ENCODE peak calls at places on chromosomes 6 and 20, in six cellular contexts. V is aorta, W is A549, E is keratinocyte, M is heart left ventricle, L is WERI-Rb-1. S is an unnamed sample.

GRCh38 chr6:118306640-118307238 is 241.4 kb upstream of the PLN start:
- DNase-seq in E (no peak), V (no peak), W (no peak), L (no peak), M (no peak), S (no peak)

GRCh38 chr6:157329829-157330228 is 6.5 kb upstream of the TMEM242 start:
- DNase-seq in W (no peak), L (no peak), M (no peak), E (peak; percentile 55), V (no peak), S (no peak)

GRCh38 chr6:43716099-43716498 is 28.5 kb upstream of the MRPS18A start:
- DNase-seq in L (no peak), E (no peak), V (peak; percentile 79), W (no peak), M (peak; percentile 53), S (peak; percentile 28)

GRCh38 chr20:840858-841567 is 7.5 kb downstream of the FAM110A start:
- DNase-seq in V (no peak), W (peak; percentile 43), L (no peak), E (no peak), M (no peak), S (no peak)

GRCh38 chr6:132780770-132781371 is 17.6 kb downstream of the SLC18B1 start:
- DNase-seq in E (no peak), V (no peak), M (no peak), W (no peak), L (no peak), S (peak; percentile 64)

GRCh38 chr6:5684320-5684719 is 322.4 kb downstream of the NRN1 start:
- DNase-seq in L (no peak), W (no peak), M (no peak), E (no peak), V (no peak), S (peak; percentile 49)

GRCh38 chr6:37663016-37663810 is 34.5 kb downstream of the MDGA1 start:
- DNase-seq in M (no peak), L (no peak), V (no peak), E (no peak), W (no peak), S (peak; percentile 76)

GRCh38 chr20:52035977-52036376 is 155.6 kb downstream of the ZFP64 start:
- DNase-seq in E (no peak), L (no peak), W (no peak), V (no peak), M (no peak), S (no peak)

GRCh38 chr6:17035994-17036393 is 65.9 kb upstream of the STMND1 start:
- DNase-seq in M (no peak), L (no peak), W (no peak), E (no peak), V (no peak), S (no peak)

GRCh38 chr6:299050-299980 is 7.0 kb downstream of the DUSP22 start:
- DNase-seq in E (no peak), M (no peak), L (no peak), W (no peak), V (no peak), S (peak; percentile 29)

GRCh38 chr6:26594730-26595632 is 1.8 kb upstream of the ABT1 start:
- DNase-seq in L (no peak), V (no peak), M (no peak), E (peak; percentile 76), W (peak; percentile 53), S (peak; percentile 79)

GRCh38 chr20:59428441-59429205 is 128.2 kb downstream of the EDN3 start:
- DNase-seq in V (no peak), W (no peak), L (no peak), E (no peak), M (no peak), S (no peak)

GRCh38 chr6:121135425-121135824 is 198.9 kb downstream of the TBC1D32 start:
- DNase-seq in W (no peak), L (no peak), V (no peak), M (no peak), E (no peak), S (no peak)

GRCh38 chr20:34083137-34083536 is 28.9 kb downstream of the EIF2S2 start:
- DNase-seq in L (no peak), W (no peak), V (peak; percentile 86), M (peak; percentile 81), E (peak; percentile 74), S (peak; percentile 96)

GRCh38 chr6:38427492-38428210 is 212.1 kb downstream of the BTBD9 start:
- DNase-seq in M (no peak), L (no peak), W (no peak), E (no peak), V (no peak), S (no peak)

GRCh38 chr6:167678102-167679101 is 148.3 kb upstream of the AFDN start:
- DNase-seq in W (no peak), E (no peak), M (peak; percentile 46), V (peak; percentile 84), L (peak; percentile 75), S (peak; percentile 15)

GRCh38 chr6:77030929-77031674 is 432.2 kb downstream of the HTR1B start:
- DNase-seq in V (no peak), E (no peak), L (no peak), M (no peak), W (no peak), S (no peak)

GRCh38 chr20:55116598-55116997 is 641.2 kb downstream of the DOK5 start:
- DNase-seq in W (no peak), M (no peak), E (no peak), V (no peak), L (no peak), S (no peak)

GRCh38 chr6:120735641-120736040 is 598.6 kb downstream of the TBC1D32 start:
- DNase-seq in V (no peak), L (no peak), E (peak; percentile 33), M (no peak), W (no peak), S (peak; percentile 20)

GRCh38 chr6:10441004-10441654 is 26.3 kb upstream of the TFAP2A start:
- DNase-seq in E (peak; percentile 87), M (no peak), W (peak; percentile 84), V (no peak), L (no peak), S (peak; percentile 88)

GRCh38 chr6:140051521-140052455 is 677.3 kb upstream of the CITED2 start:
- DNase-seq in M (no peak), L (no peak), E (peak; percentile 96), W (peak; percentile 1), V (no peak), S (peak; percentile 90)

GRCh38 chr20:62641749-62642665 is at the start of gene SLCO4A1:
- DNase-seq in M (peak; percentile 85), E (no peak), L (peak; percentile 91), W (peak; percentile 81), V (peak; percentile 91), S (peak; percentile 16)

GRCh38 chr6:159080217-159080976 is 35.6 kb upstream of the TAGAP start:
- DNase-seq in E (no peak), L (no peak), W (no peak), M (no peak), V (no peak), S (no peak)
- H3K4me3 ChIP-seq in E (no peak overlapping the region), L (no peak overlapping the region), W (no peak overlapping the region), M (no peak overlapping the region), V (no peak overlapping the region), S (no peak overlapping the region)

DNA sequence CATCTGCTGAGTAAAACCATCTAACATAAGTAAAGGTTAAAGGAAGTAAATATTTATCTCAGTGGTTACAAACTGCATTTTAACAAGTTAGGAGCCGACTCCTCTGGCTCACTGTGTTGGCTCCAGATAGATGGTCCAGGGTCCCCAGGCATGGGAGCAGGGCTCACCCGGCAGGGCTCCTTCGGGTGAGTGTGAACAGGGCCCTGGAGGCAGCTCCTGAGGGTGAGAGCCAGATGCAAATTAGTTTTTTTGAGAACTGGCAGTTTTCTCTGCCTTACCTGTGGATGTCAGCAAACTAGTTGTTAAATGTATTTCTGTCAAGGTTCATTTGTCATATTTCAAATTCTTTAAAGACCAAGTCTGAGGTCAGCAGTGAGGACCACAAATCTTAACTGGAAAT is 21.5 kb downstream of the TPBG start:
- DNase-seq in W (no peak), E (no peak), V (no peak), L (no peak), M (no peak), S (no peak)
- H3K27ac ChIP-seq in W (peak overlapping the region; percentile 48), E (peak overlapping the region; percentile 19), V (no peak overlapping the region), L (no peak overlapping the region), M (no peak overlapping the region), S (no peak overlapping the region)

GRCh38 chr6:2763876-2764540 is 1.2 kb upstream of the WRNIP1 start:
- DNase-seq in L (no peak), M (no peak), W (no peak), V (no peak), E (no peak), S (no peak)
- H3K4me3 ChIP-seq in L (peak overlapping the region; percentile 54), M (no peak overlapping the region), W (peak overlapping the region; percentile 72), V (no peak overlapping the region), E (peak overlapping the region; percentile 49), S (peak overlapping the region; percentile 76)

GRCh38 chr6:56923565-56923964 is 31.3 kb upstream of the BEND6 start:
- DNase-seq in L (no peak), W (no peak), V (no peak), E (no peak), M (no peak), S (no peak)
- H3K27ac ChIP-seq in L (no peak overlapping the region), W (no peak overlapping the region), V (no peak overlapping the region), E (no peak overlapping the region), M (no peak overlapping the region), S (no peak overlapping the region)

GRCh38 chr6:75282706-75283105 is 1.9 kb downstream of the TMEM30A start:
- DNase-seq in V (no peak), L (no peak), E (no peak), M (no peak), W (no peak), S (peak; percentile 31)

GRCh38 chr6:75279418-75279817 is 5.2 kb downstream of the TMEM30A start:
- DNase-seq in W (no peak), M (no peak), L (no peak), V (no peak), E (no peak), S (no peak)

GRCh38 chr6:75281643-75282042 is 2.9 kb downstream of the TMEM30A start:
- DNase-seq in L (no peak), M (no peak), V (no peak), E (no peak), W (no peak), S (no peak)

GRCh38 chr6:75278474-75279077 is 6.0 kb downstream of the TMEM30A start:
- DNase-seq in M (no peak), E (no peak), L (no peak), V (no peak), W (no peak), S (peak; percentile 58)

DNA sequence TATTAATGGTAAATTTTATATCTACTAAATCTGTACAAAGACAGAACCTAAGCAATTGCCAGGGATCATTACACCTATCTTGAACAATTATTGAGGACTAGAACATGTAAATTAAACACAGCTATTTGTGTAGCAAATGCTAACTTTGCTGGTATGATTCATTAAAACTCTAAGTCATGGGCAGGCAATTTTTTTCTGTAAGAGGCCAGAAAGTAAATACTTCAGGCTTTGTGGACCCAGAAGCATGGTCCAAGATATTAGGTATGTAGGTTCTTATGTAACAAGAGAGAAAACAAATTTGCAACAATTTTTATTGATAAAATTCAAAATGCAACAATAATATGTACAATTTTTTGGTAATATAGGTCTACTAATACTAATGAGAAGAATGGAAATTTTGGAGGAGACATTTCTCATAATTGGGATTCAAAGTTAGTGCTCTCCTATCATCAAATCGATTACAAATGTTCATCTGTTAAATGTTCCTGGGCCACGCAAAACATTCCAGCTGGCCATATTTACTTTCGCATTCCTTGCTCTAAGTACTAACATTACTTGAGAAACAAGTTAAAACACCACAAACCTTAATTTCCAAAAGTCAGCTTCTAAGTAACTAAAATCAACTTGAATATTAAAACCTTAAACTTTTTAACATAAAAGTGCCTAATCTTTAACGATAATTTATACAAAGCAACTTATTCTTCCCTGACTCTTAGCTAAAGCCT is 4.3 kb downstream of the TMEM30A start:
- DNase-seq in V (no peak), M (no peak), L (no peak), E (no peak), W (no peak), S (peak; percentile 50)
- H3K4me3 ChIP-seq in V (peak overlapping the region; percentile 54), M (no peak overlapping the region), L (no peak overlapping the region), E (no peak overlapping the region), W (peak overlapping the region; percentile 97), S (peak overlapping the region; percentile 99)

S was measured in fibroblast of lung.